ENCODE peak calls at places on chromosomes 6 and 20, in four cellular contexts. U is K562, S is HL-60, P is GM12878. H is an unnamed sample.
A peak's percentile ranks its signal among the peaks of the same experiment; 100 is the strongest.

GRCh38 chr6:300026-300425 is 7.7 kb downstream of the DUSP22 start:
- DNase-seq in U (no peak), P (no peak), S (no peak), H (no peak)

GRCh38 chr20:3980260-3981131 is 34.9 kb downstream of the RNF24 start:
- DNase-seq in U (peak; percentile 69), S (no peak), P (no peak), H (no peak)

GRCh38 chr20:37702643-37703337 is 9.0 kb downstream of the CTNNBL1 start:
- DNase-seq in U (no peak), S (no peak), P (no peak), H (no peak)

GRCh38 chr20:50188879-50189680 is 1.6 kb upstream of the CEBPB start:
- DNase-seq in U (no peak), S (no peak), P (no peak), H (no peak)

GRCh38 chr6:1393641-1394283 is 4.4 kb downstream of the FOXF2 start:
- DNase-seq in U (no peak), P (no peak), S (no peak), H (no peak)

GRCh38 chr6:137093183-137094069 is 48.7 kb upstream of the IL20RA start:
- DNase-seq in S (no peak), U (no peak), P (no peak), H (no peak)

GRCh38 chr20:46688151-46689081 is 828 bp downstream of the TP53RK start:
- DNase-seq in P (no peak), U (no peak), S (no peak), H (no peak)

GRCh38 chr20:3218307-3218988 is 9.2 kb downstream of the ITPA start:
- DNase-seq in P (no peak), S (no peak), U (peak; percentile 73), H (peak; percentile 88)

GRCh38 chr20:59832406-59833156 is 100.9 kb downstream of the SYCP2 start:
- DNase-seq in U (no peak), P (no peak), S (no peak), H (no peak)

GRCh38 chr20:39800111-39800510 is 838.0 kb downstream of the DHX35 start:
- DNase-seq in P (peak; percentile 26), S (no peak), U (no peak), H (no peak)

GRCh38 chr20:31661625-31662371 is 24.1 kb downstream of the COX4I2 start:
- DNase-seq in S (peak; percentile 25), P (no peak), U (peak; percentile 92), H (peak; percentile 83)

GRCh38 chr6:106117579-106117978 is 31.4 kb downstream of the PRDM1 start:
- DNase-seq in S (no peak), P (no peak), U (no peak), H (no peak)

GRCh38 chr6:41275489-41275888 is 11.0 kb downstream of the TREM1 start:
- DNase-seq in P (no peak), U (no peak), S (no peak), H (no peak)

GRCh38 chr6:64691069-64691468 is 1016.0 kb downstream of the EYS start:
- DNase-seq in U (no peak), P (no peak), S (no peak), H (no peak)

GRCh38 chr6:99348823-99349619 is 453 bp downstream of the FAXC start:
- DNase-seq in P (no peak), U (no peak), S (no peak), H (no peak)

GRCh38 chr6:20534906-20535305 is 649 bp downstream of the CDKAL1 start:
- DNase-seq in P (no peak), S (no peak), U (no peak), H (no peak)

GRCh38 chr6:163170294-163170883 is 244.1 kb upstream of the QKI start:
- DNase-seq in S (peak; percentile 12), U (peak; percentile 65), P (no peak), H (peak; percentile 22)

GRCh38 chr20:36875702-36876472 is at the start of gene TLDC2:
- DNase-seq in U (no peak), P (no peak), S (no peak), H (no peak)

GRCh38 chr6:118678866-118679265 is 27.5 kb upstream of the CEP85L start:
- DNase-seq in U (no peak), S (no peak), P (no peak), H (no peak)

GRCh38 chr20:62808211-62808865 is 3.7 kb downstream of the OGFR start:
- DNase-seq in U (peak; percentile 76), S (no peak), P (no peak), H (peak; percentile 85)

GRCh38 chr6:152184573-152185157 is 377.2 kb downstream of the ESR1 start:
- DNase-seq in S (no peak), U (no peak), P (no peak), H (no peak)

GRCh38 chr6:106446287-106446885 is 85.9 kb downstream of the CRYBG1 start:
- DNase-seq in U (no peak), S (no peak), P (no peak), H (no peak)

GRCh38 chr20:64110411-64111068 is 3.2 kb upstream of the NPBWR2 start:
- DNase-seq in P (no peak), U (no peak), S (no peak), H (no peak)

DNA sequence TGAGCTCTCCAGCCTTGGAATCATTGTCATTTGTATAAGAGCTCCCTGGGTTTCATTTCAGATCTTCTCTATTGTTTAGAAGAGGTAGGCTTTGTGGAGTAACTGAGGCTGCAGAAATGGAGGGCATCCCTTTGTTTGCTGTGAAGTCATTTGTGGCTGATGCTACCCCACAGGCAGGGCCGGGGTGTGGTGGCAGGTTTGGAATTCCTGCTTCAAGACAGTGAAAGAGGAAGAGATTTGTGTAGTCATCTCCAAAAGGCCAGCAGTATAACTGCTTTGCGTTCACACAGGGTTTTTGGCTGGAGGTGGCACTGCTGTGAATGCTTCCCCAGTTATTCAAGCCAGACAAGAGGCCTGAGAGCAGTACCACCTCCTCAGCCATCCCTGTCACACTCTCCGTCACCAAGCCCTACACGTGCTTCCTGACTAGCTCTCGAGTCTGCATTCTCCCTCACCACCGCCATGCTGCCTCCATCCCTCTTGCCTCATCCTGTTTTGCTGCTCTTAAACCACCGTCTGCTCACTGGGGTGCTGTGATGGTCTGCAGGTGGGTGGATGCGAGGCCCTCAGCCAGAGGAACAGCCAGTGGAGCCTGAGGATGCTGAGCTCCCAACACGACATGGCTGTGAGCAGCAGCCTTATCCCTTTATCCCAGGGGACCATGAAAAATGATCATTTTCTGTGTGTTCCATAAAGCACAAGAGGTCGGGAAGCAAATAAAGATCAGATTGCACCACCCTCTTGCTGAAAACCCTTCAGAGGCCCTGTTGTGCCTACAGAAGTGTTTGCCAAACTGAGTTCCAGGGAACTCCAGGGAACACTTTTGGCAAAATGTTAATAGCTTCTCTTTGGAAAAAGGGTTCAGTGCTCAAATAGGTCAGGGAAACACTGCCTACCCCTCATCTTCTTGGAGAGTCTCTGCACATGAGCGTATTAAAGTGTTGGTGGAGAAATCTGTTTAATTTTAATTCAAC is 24.1 kb downstream of the ARMC2 start:
- DNase-seq in S (no peak), P (no peak), U (no peak), H (no peak)
- TF ChIP-seq SPI1 in S (no peak), P (no peak), U (no peak), H (no peak)

GRCh38 chr6:56551409-56552120 is 91.1 kb downstream of the DST start:
- DNase-seq in P (no peak), S (no peak), U (no peak), H (no peak)
- TF ChIP-seq SPI1 in P (no peak), S (no peak), U (no peak), H (no peak)

GRCh38 chr6:7000825-7001777 is 106.7 kb upstream of the RREB1 start:
- DNase-seq in P (no peak), U (peak; percentile 22), S (no peak), H (no peak)
- TF ChIP-seq SPI1 in P (no peak), U (no peak), S (no peak), H (no peak)

GRCh38 chr6:52994031-52994788 is 874 bp downstream of the GSTA4 start:
- DNase-seq in S (no peak), P (no peak), U (peak; percentile 9), H (no peak)

GRCh38 chr6:52995913-52996685 is 1.0 kb upstream of the GSTA4 start:
- DNase-seq in P (peak; percentile 51), U (peak; percentile 79), S (peak; percentile 75), H (no peak)

GRCh38 chr6:52994789-52995078 is 350 bp downstream of the GSTA4 start:
- DNase-seq in P (no peak), S (no peak), U (peak; percentile 45), H (peak; percentile 13)

GRCh38 chr6:52992980-52993379 is 2.1 kb downstream of the GSTA4 start:
- DNase-seq in S (no peak), P (no peak), U (no peak), H (no peak)

DNA sequence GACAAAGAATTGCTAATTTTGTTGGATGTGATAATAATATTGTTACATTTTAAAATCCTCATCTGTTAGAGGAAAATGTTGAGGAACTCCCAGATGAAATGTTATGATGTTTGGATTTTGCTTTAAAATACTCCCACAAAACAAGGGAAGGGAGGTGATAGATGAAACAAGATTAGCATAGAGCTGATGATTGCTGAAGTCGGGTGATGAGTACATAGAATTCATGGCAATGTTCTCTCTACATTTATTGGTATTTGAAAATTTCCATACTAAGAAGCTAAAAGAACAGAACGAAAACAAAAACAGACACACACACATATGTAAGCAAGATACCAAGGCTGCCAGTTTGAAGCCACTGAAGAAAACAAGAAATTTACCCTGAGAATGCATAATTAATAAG is 1.6 kb downstream of the GSTA4 start:
- DNase-seq in S (no peak), P (no peak), U (no peak), H (no peak)
- TF ChIP-seq SPI1 in S (no peak), P (no peak), U (no peak), H (no peak)

GRCh38 chr20:41408986-41409385 is 42.4 kb upstream of the EMILIN3 start:
- DNase-seq in U (no peak), P (no peak), S (peak; percentile 30), H (no peak)
- TF ChIP-seq SPI1 in U (no peak), P (no peak), S (peak; percentile 20), H (no peak)

GRCh38 chr20:14711681-14712080 is 374.3 kb upstream of the FLRT3 start:
- DNase-seq in P (no peak), U (no peak), S (no peak), H (no peak)

GRCh38 chr20:14715400-14715799 is 378.0 kb upstream of the FLRT3 start:
- DNase-seq in U (no peak), P (no peak), S (no peak), H (no peak)

GRCh38 chr20:14709439-14709838 is 372.0 kb upstream of the FLRT3 start:
- DNase-seq in S (no peak), U (no peak), P (no peak), H (no peak)

GRCh38 chr20:14710941-14711340 is 373.5 kb upstream of the FLRT3 start:
- DNase-seq in U (no peak), S (no peak), P (no peak), H (no peak)

DNA sequence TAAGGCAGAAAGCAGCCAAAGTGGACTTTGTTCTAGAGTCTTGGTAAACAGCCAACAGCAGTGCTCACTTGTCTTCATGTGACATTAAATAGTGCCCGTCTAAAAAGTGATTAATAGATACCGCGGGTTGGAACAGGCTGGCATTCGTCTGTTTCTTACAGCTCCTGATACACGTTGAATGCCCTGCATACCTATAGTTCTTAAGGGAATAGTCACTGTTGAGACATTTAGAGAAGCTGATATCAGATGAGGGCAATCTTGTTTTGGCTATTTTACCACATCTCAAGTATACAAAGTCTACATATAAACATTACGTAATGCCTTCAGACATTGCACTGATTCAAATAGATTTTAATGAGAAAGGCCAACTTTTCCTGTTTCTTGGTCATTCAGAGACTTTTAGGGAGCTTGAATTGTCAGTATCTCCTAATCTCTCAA is 374.9 kb upstream of the FLRT3 start:
- DNase-seq in S (no peak), P (no peak), U (no peak), H (no peak)
- TF ChIP-seq SPI1 in S (no peak), P (no peak), U (no peak), H (no peak)